ENCODE peak calls at places on chromosomes 2 and 18, in four cellular contexts. G, L, F and O are unnamed samples.

GRCh38 chr18:75408554-75409506 is 18.7 kb downstream of the SMIM21 start:
- DNase-seq in G (peak), L (peak), F (no peak), O (no peak)

GRCh38 chr2:42947809-42948595 is 155.6 kb upstream of the HAAO start:
- DNase-seq in G (no peak), L (no peak), F (no peak), O (no peak)

GRCh38 chr2:105744091-105744908 is 412 bp upstream of the NCK2 start:
- DNase-seq in G (peak), L (peak), F (no peak), O (peak)

GRCh38 chr2:150938586-150938985 is 323.1 kb downstream of the RBM43 start:
- DNase-seq in G (peak), L (no peak), F (no peak), O (no peak)

GRCh38 chr2:124877065-124877671 is 852.1 kb downstream of the CNTNAP5 start:
- DNase-seq in G (peak), L (peak), F (no peak), O (no peak)

GRCh38 chr2:181457121-181457740 is at the start of gene ITGA4:
- DNase-seq in G (peak), L (peak), F (peak), O (peak)

GRCh38 chr2:188884051-188884450 is 90.1 kb upstream of the COL3A1 start:
- DNase-seq in G (peak), L (peak), F (no peak), O (no peak)

GRCh38 chr18:67510831-67511230 is 5.7 kb downstream of the DSEL start:
- DNase-seq in G (peak), L (no peak), F (no peak), O (no peak)

GRCh38 chr2:43178602-43179542 is 47.5 kb downstream of the ZFP36L2 start:
- DNase-seq in G (peak), L (peak), F (peak), O (no peak)

GRCh38 chr18:23951206-23951605 is 63.3 kb upstream of the TTC39C start:
- DNase-seq in G (no peak), L (no peak), F (no peak), O (no peak)

GRCh38 chr2:118846667-118847446 is 591 bp downstream of the EN1 start:
- DNase-seq in G (no peak), L (no peak), F (peak), O (peak)
- H4K8ac ChIP-seq in G (no peak), L (no peak), F (no peak), O (no peak)

GRCh38 chr2:23350792-23351355 is 34.1 kb upstream of the KLHL29 start:
- DNase-seq in G (no peak), L (no peak), F (no peak), O (no peak)
- H3K14ac ChIP-seq in G (no peak), L (no peak), F (no peak), O (no peak)

GRCh38 chr2:152335851-152336102 is 803 bp downstream of the FMNL2 start:
- DNase-seq in G (no peak), L (no peak), F (no peak), O (peak)
- H2BK5ac ChIP-seq in G (no peak), L (peak), F (no peak), O (peak)

DNA sequence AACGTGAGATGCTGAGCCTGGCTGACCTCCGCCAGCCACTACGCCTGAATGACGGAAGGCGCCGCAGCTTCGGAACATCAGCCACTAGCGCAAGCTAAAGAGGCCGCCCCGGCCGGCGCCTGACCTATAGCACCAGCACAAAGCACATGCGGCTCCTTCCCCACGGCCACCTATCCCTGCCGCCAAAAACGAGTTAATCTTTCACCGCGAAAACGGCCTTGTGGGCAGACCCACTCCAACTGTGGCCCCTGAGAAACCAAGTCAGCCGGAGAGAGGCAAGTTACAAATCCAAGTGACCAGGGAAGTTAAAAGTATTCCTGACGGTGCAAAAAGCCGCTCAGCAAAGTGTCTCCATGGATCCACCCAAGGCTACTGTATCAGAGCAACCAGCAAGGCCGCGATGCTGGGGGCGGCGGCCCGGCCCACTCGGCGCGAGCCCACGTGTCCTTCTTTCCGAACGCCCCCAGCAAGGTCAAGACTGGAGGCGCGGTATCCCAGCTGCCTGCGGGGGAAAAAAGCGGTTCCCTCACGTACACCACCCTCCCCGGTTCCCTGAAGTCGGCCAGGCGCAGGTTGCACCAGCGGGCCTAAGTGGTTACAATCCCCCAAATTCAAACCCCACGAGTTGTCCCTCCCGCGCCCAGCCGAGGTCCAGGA is 575 bp downstream of the HSPD1 start:
- DNase-seq in G (peak), L (peak), F (peak), O (peak)
- H4K8ac ChIP-seq in G (peak), L (peak), F (no peak), O (no peak)

GRCh38 chr18:31649894-31650719 is 34.3 kb downstream of the B4GALT6 start:
- DNase-seq in G (no peak), L (no peak), F (no peak), O (no peak)

GRCh38 chr18:31649449-31649848 is 34.9 kb downstream of the B4GALT6 start:
- DNase-seq in G (no peak), L (no peak), F (no peak), O (no peak)

GRCh38 chr18:31647354-31647753 is 37.0 kb downstream of the B4GALT6 start:
- DNase-seq in G (no peak), L (no peak), F (no peak), O (no peak)

GRCh38 chr18:31648966-31649429 is 35.4 kb downstream of the B4GALT6 start:
- DNase-seq in G (peak), L (peak), F (no peak), O (no peak)

DNA sequence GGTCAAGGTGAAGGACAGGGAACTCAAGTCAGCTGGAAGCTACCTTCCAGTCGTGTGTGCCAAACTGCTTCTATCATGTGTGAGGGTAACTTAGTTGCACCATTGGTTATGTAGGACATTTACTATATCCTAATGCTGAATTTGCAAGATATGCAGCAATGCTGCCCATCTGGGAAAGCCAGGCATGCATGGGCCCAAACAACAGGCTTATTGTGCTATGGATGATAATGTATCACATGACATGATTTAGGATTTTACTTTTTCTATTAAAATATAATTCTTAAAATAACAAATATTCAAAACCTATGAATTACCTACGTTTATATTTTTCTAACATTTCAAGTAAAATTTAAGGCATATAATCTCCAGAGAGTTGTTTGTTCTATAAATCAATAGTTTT is 35.9 kb downstream of the B4GALT6 start:
- DNase-seq in G (no peak), L (no peak), F (no peak), O (no peak)
- H3K14ac ChIP-seq in G (no peak), L (no peak), F (no peak), O (no peak)

GRCh38 chr2:6290626-6291025 is 575.1 kb downstream of the CMPK2 start:
- DNase-seq in G (no peak), L (no peak), F (no peak), O (no peak)
- H2BK5ac ChIP-seq in G (no peak), L (no peak), F (no peak), O (no peak)

GRCh38 chr2:96764253-96764637 is 3.5 kb downstream of the CNNM4 start:
- DNase-seq in G (no peak), L (peak), F (no peak), O (no peak)
- H4K8ac ChIP-seq in G (no peak), L (peak), F (no peak), O (no peak)